ENCODE peak calls at places on chromosome 11, in ten cellular contexts. One of them, this sample, is unnamed.

GRCh38 chr11:66866420-66867010 is 9.7 kb downstream of the LRFN4 start:
- DNase-seq in EL: no peak
- DNase-seq in M059J: no peak
- DNase-seq in LoVo: no peak
- DNase-seq in mesendoderm: no peak
- DNase-seq in stimulated activated CD8-positive, alpha-beta memory T cell treated with anti-CD3 and anti-CD28 coated beads, Interleukin-7, amount 100 ng/mL, for 48 hours: no peak
- DNase-seq in foreskin keratinocyte: no peak
- DNase-seq in activated CD8-positive, alpha-beta memory T cell treated with anti-CD3 and anti-CD28 coated beads, Interleukin-2, amount 10 ng/mL, durations not matched to agents 7 days and 5 days: no peak
- DNase-seq in NCI-H460: no peak
- DNase-seq in fibroblast of lung: no peak
- DNase-seq in this sample: no peak

GRCh38 chr11:64278576-64279190 is 5.8 kb downstream of the BAD start:
- DNase-seq in EL: no peak
- DNase-seq in M059J: no peak
- DNase-seq in LoVo: no peak
- DNase-seq in mesendoderm: no peak
- DNase-seq in stimulated activated CD8-positive, alpha-beta memory T cell treated with anti-CD3 and anti-CD28 coated beads, Interleukin-7, amount 100 ng/mL, for 48 hours: no peak
- DNase-seq in foreskin keratinocyte: no peak
- DNase-seq in activated CD8-positive, alpha-beta memory T cell treated with anti-CD3 and anti-CD28 coated beads, Interleukin-2, amount 10 ng/mL, durations not matched to agents 7 days and 5 days: no peak
- DNase-seq in NCI-H460: no peak
- DNase-seq in fibroblast of lung: no peak
- DNase-seq in this sample: no peak

GRCh38 chr11:92765418-92765817 is 204.0 kb upstream of the MTNR1B start:
- DNase-seq in EL: no peak
- DNase-seq in M059J: no peak
- DNase-seq in LoVo: no peak
- DNase-seq in mesendoderm: no peak
- DNase-seq in stimulated activated CD8-positive, alpha-beta memory T cell treated with anti-CD3 and anti-CD28 coated beads, Interleukin-7, amount 100 ng/mL, for 48 hours: no peak
- DNase-seq in foreskin keratinocyte: no peak
- DNase-seq in activated CD8-positive, alpha-beta memory T cell treated with anti-CD3 and anti-CD28 coated beads, Interleukin-2, amount 10 ng/mL, durations not matched to agents 7 days and 5 days: no peak
- DNase-seq in NCI-H460: no peak
- DNase-seq in fibroblast of lung: no peak
- DNase-seq in this sample: no peak

GRCh38 chr11:79201637-79202347 is 239.0 kb downstream of the TENM4 start:
- DNase-seq in EL: no peak
- DNase-seq in M059J: peak
- DNase-seq in LoVo: no peak
- DNase-seq in mesendoderm: peak
- DNase-seq in stimulated activated CD8-positive, alpha-beta memory T cell treated with anti-CD3 and anti-CD28 coated beads, Interleukin-7, amount 100 ng/mL, for 48 hours: peak
- DNase-seq in foreskin keratinocyte: peak
- DNase-seq in activated CD8-positive, alpha-beta memory T cell treated with anti-CD3 and anti-CD28 coated beads, Interleukin-2, amount 10 ng/mL, durations not matched to agents 7 days and 5 days: no peak
- DNase-seq in NCI-H460: no peak
- DNase-seq in fibroblast of lung: no peak
- DNase-seq in this sample: no peak

GRCh38 chr11:122981388-122982264 is at the start of gene BSX:
- DNase-seq in EL: peak
- DNase-seq in M059J: peak
- DNase-seq in LoVo: peak
- DNase-seq in mesendoderm: peak
- DNase-seq in stimulated activated CD8-positive, alpha-beta memory T cell treated with anti-CD3 and anti-CD28 coated beads, Interleukin-7, amount 100 ng/mL, for 48 hours: peak
- DNase-seq in foreskin keratinocyte: peak
- DNase-seq in activated CD8-positive, alpha-beta memory T cell treated with anti-CD3 and anti-CD28 coated beads, Interleukin-2, amount 10 ng/mL, durations not matched to agents 7 days and 5 days: peak
- DNase-seq in NCI-H460: peak
- DNase-seq in fibroblast of lung: peak
- DNase-seq in this sample: peak

GRCh38 chr11:113992459-113993105 is 17.7 kb downstream of the HTR3A start:
- DNase-seq in EL: no peak
- DNase-seq in M059J: no peak
- DNase-seq in LoVo: no peak
- DNase-seq in mesendoderm: peak
- DNase-seq in stimulated activated CD8-positive, alpha-beta memory T cell treated with anti-CD3 and anti-CD28 coated beads, Interleukin-7, amount 100 ng/mL, for 48 hours: no peak
- DNase-seq in foreskin keratinocyte: no peak
- DNase-seq in activated CD8-positive, alpha-beta memory T cell treated with anti-CD3 and anti-CD28 coated beads, Interleukin-2, amount 10 ng/mL, durations not matched to agents 7 days and 5 days: no peak
- DNase-seq in NCI-H460: no peak
- DNase-seq in fibroblast of lung: no peak
- DNase-seq in this sample: peak

GRCh38 chr11:33214187-33214586 is 43.0 kb upstream of the HIPK3 start:
- DNase-seq in EL: no peak
- DNase-seq in M059J: peak
- DNase-seq in LoVo: no peak
- DNase-seq in mesendoderm: no peak
- DNase-seq in stimulated activated CD8-positive, alpha-beta memory T cell treated with anti-CD3 and anti-CD28 coated beads, Interleukin-7, amount 100 ng/mL, for 48 hours: no peak
- DNase-seq in foreskin keratinocyte: no peak
- DNase-seq in activated CD8-positive, alpha-beta memory T cell treated with anti-CD3 and anti-CD28 coated beads, Interleukin-2, amount 10 ng/mL, durations not matched to agents 7 days and 5 days: no peak
- DNase-seq in NCI-H460: no peak
- DNase-seq in fibroblast of lung: no peak
- DNase-seq in this sample: no peak

GRCh38 chr11:125263268-125263790 is 98.8 kb downstream of the PKNOX2 start:
- DNase-seq in EL: peak
- DNase-seq in M059J: peak
- DNase-seq in LoVo: no peak
- DNase-seq in mesendoderm: peak
- DNase-seq in stimulated activated CD8-positive, alpha-beta memory T cell treated with anti-CD3 and anti-CD28 coated beads, Interleukin-7, amount 100 ng/mL, for 48 hours: no peak
- DNase-seq in foreskin keratinocyte: peak
- DNase-seq in activated CD8-positive, alpha-beta memory T cell treated with anti-CD3 and anti-CD28 coated beads, Interleukin-2, amount 10 ng/mL, durations not matched to agents 7 days and 5 days: no peak
- DNase-seq in NCI-H460: no peak
- DNase-seq in fibroblast of lung: peak
- DNase-seq in this sample: peak

GRCh38 chr11:66287256-66288137 is 1.4 kb downstream of the YIF1A start:
- DNase-seq in EL: no peak
- DNase-seq in M059J: no peak
- DNase-seq in LoVo: no peak
- DNase-seq in mesendoderm: no peak
- DNase-seq in stimulated activated CD8-positive, alpha-beta memory T cell treated with anti-CD3 and anti-CD28 coated beads, Interleukin-7, amount 100 ng/mL, for 48 hours: no peak
- DNase-seq in foreskin keratinocyte: no peak
- DNase-seq in activated CD8-positive, alpha-beta memory T cell treated with anti-CD3 and anti-CD28 coated beads, Interleukin-2, amount 10 ng/mL, durations not matched to agents 7 days and 5 days: no peak
- DNase-seq in NCI-H460: no peak
- DNase-seq in fibroblast of lung: no peak
- DNase-seq in this sample: no peak

GRCh38 chr11:91248199-91248807 is 976.3 kb upstream of the FAT3 start:
- DNase-seq in EL: peak
- DNase-seq in M059J: peak
- DNase-seq in LoVo: peak
- DNase-seq in mesendoderm: peak
- DNase-seq in stimulated activated CD8-positive, alpha-beta memory T cell treated with anti-CD3 and anti-CD28 coated beads, Interleukin-7, amount 100 ng/mL, for 48 hours: no peak
- DNase-seq in foreskin keratinocyte: peak
- DNase-seq in activated CD8-positive, alpha-beta memory T cell treated with anti-CD3 and anti-CD28 coated beads, Interleukin-2, amount 10 ng/mL, durations not matched to agents 7 days and 5 days: no peak
- DNase-seq in NCI-H460: peak
- DNase-seq in fibroblast of lung: peak
- DNase-seq in this sample: peak

This sample was measured in HAP-1.